ENCODE peak calls at places on chromosomes 5 and 9, in nine cellular contexts. Z, P, C, Y, Q, J, F, I and O are unnamed samples.

GRCh38 chr5:159515909-159516415 is 185.7 kb upstream of the IL12B start:
- DNase-seq in J (peak), C (peak), P (peak), F (peak), Z (peak), Y (peak), Q (peak), I (peak), O (no peak)

GRCh38 chr5:134103998-134104612 is 10.4 kb upstream of the TCF7 start:
- DNase-seq in Z (no peak), I (no peak), C (no peak), Y (no peak), Q (no peak), J (no peak), F (no peak), P (no peak), O (no peak)

GRCh38 chr5:83095973-83096539 is 18.7 kb downstream of the XRCC4 start:
- DNase-seq in C (no peak), I (no peak), F (no peak), Z (peak), Y (peak), J (peak), Q (no peak), P (no peak), O (no peak)

GRCh38 chr5:68467791-68468190 is 252.2 kb downstream of the PIK3R1 start:
- DNase-seq in P (peak), J (no peak), Z (no peak), F (no peak), I (no peak), Q (no peak), Y (no peak), C (no peak), O (no peak)

GRCh38 chr5:71829206-71829605 is 110.1 kb downstream of the CARTPT start:
- DNase-seq in Q (no peak), P (no peak), I (no peak), J (no peak), Z (no peak), C (no peak), Y (no peak), F (no peak), O (no peak)

GRCh38 chr5:163360681-163361080 is 76.7 kb upstream of the CCNG1 start:
- DNase-seq in J (no peak), I (no peak), Z (no peak), F (no peak), Q (no peak), P (no peak), Y (no peak), C (no peak), O (no peak)

GRCh38 chr9:22529426-22530199 is 83.0 kb downstream of the DMRTA1 start:
- DNase-seq in C (no peak), Y (no peak), F (no peak), P (no peak), Q (no peak), I (no peak), J (peak), Z (peak), O (no peak)

GRCh38 chr9:110606179-110606578 is 26.6 kb upstream of the SVEP1 start:
- DNase-seq in Q (no peak), Y (no peak), C (no peak), J (no peak), F (no peak), P (no peak), Z (no peak), I (no peak), O (no peak)

GRCh38 chr5:174317261-174317894 is 271.9 kb downstream of the NSG2 start:
- DNase-seq in C (peak), Z (peak), P (no peak), Q (no peak), F (no peak), Y (peak), J (peak), I (peak), O (no peak)

GRCh38 chr5:57042524-57042931 is 90.6 kb upstream of the MIER3 start:
- DNase-seq in I (no peak), Y (no peak), Q (no peak), P (no peak), J (no peak), Z (no peak), F (no peak), C (no peak), O (no peak)

GRCh38 chr5:99651296-99651695 is 722.5 kb upstream of the CHD1 start:
- DNase-seq in P (no peak), I (no peak), C (no peak), Y (no peak), Q (no peak), F (no peak), Z (no peak), J (no peak), O (no peak)

GRCh38 chr5:1226839-1227238 is 1.7 kb downstream of the SLC6A18 start:
- DNase-seq in P (no peak), Q (no peak), J (no peak), F (no peak), C (no peak), Z (no peak), Y (no peak), I (no peak), O (no peak)

GRCh38 chr5:87048156-87048555 is 219.5 kb upstream of the RASA1 start:
- DNase-seq in Y (no peak), F (no peak), I (no peak), Q (no peak), J (peak), Z (peak), P (no peak), C (no peak), O (no peak)

GRCh38 chr5:174159327-174160247 is 114.1 kb downstream of the NSG2 start:
- DNase-seq in Z (peak), J (peak), Y (no peak), C (no peak), F (no peak), I (no peak), Q (no peak), P (no peak), O (peak)

GRCh38 chr5:39977231-39977630 is 552.5 kb upstream of the DAB2 start:
- DNase-seq in Y (no peak), F (no peak), I (no peak), C (no peak), P (no peak), Q (no peak), Z (no peak), J (no peak), O (no peak)

DNA sequence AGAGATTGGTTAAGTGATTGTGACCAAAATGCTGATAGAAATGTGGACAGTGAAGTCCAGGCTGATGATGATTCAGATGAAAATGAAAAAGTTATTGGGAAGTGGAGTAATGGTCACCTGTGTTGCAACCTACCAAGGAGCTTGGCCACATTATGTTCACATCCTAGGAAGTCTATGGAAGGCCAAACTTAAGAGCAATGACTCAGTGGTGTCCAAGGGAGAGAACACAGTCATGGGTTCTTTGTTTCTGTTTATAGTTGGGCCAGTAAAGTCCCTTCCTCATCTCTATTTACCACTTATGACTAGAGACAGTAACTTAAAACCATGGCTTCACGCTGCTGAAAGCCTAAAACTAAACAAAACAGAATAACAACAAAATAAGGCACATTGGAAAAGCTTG is 555.3 kb upstream of the DAB2 start:
- DNase-seq in P (no peak), J (peak), C (no peak), Y (no peak), Z (peak), F (no peak), Q (no peak), I (no peak), O (no peak)
- H3K4me3 ChIP-seq in P (no peak), J (no peak), C (no peak), Y (no peak), Z (no peak), F (no peak), Q (no peak), I (no peak), O (no peak)

DNA sequence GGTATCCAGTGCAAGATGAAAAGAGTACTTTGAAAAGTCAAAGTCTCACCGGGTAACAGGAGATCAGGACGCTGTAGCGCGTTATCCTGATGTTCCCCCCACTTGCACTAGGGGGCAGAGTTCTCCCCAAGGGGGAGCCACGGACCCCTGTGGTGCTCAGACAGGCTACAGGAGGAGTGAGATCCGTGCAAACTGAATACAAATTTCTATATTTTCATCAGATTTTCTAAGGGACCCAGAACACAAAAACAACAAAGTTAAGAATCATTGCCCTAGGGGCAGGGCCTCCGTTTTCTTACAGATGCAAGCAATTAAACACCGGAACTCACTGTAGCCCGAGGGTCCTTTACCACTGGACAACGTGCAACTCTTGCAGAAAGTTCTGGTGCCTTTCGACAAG is 2.0 kb downstream of the MYO10 start:
- DNase-seq in F (peak), Y (peak), Q (peak), C (peak), Z (peak), P (peak), J (peak), I (peak), O (no peak)
- TF ChIP-seq CTCF in F (peak), Y (peak), Q (peak), C (peak), Z (peak), P (peak), J (peak), I (peak), O (peak)

DNA sequence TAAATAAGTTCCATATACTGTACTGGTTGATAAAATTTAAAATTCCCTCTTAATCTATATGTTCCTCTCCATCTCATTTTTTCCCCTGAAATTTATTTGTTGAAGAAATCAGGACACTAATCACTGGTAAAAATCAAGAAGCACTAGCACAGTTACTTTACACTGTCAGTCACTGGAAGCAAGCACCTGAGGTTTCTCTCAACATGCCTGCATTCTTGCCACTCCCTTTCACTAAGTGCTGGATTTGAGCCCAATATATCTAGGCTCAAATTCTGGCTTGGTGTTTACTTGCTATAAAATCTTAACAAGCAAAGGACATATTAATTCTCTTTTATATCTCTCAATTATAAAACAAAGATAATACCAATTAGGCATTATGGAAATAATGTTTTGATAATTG is 58.7 kb downstream of the DIAPH1 start:
- DNase-seq in C (peak), P (no peak), I (no peak), Y (no peak), Q (no peak), F (no peak), J (peak), Z (peak), O (no peak)
- H3K4me3 ChIP-seq in C (no peak), P (no peak), I (no peak), Y (no peak), Q (no peak), F (peak), J (no peak), Z (no peak), O (no peak)

DNA sequence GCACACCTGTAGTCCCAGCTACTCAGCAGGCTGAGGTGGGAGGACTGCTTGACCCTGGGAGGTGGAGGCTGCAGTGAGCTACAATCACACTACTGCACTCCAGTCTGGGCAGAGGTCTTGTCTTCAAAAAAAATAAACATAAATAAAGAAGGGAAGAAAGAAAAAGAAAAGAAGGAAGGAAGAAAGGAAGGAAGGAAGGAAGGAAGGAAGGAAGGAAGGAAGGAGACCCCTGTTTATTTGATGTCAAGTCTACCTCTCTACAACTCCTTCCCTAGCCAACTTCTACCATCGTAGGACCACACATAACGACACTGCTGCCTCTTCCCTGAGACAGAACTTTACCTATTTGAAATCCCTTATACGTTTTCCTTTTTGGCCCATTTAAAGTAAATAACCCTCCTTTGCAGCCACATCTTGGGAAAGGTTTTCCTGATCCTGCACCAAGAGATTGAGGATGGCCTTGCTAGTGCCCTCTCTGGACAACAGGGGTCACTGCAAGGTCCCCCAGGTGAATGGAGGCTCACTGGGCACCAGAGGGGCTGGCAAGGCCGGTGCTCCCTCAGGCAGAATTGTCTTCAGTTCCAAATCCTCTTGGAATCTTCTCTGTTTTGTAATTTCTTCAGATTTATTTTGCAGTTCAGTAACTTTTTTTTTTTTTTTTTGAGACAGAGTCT is 10.5 kb downstream of the RPS14 start:
- DNase-seq in Z (peak), P (no peak), C (peak), J (no peak), Q (no peak), Y (peak), F (no peak), I (no peak), O (no peak)
- TF ChIP-seq CTCF in Z (peak), P (no peak), C (no peak), J (peak), Q (peak), Y (peak), F (peak), I (peak), O (peak)

GRCh38 chr5:130727834-130728233 is 437.2 kb downstream of the HINT1 start:
- DNase-seq in P (no peak), C (no peak), Q (no peak), I (no peak), J (no peak), F (no peak), Z (no peak), Y (no peak), O (no peak)

GRCh38 chr5:130731839-130732238 is 433.2 kb downstream of the HINT1 start:
- DNase-seq in J (no peak), P (no peak), F (no peak), Z (no peak), Y (no peak), C (no peak), Q (no peak), I (no peak), O (no peak)
- H3K4me3 ChIP-seq in J (no peak), P (no peak), F (no peak), Z (no peak), Y (no peak), C (no peak), Q (no peak), I (no peak), O (no peak)

GRCh38 chr5:108515706-108516105 is 133.8 kb upstream of the FBXL17 start:
- DNase-seq in F (no peak), Y (no peak), P (no peak), Z (peak), I (no peak), Q (no peak), J (no peak), C (no peak), O (no peak)
- TF ChIP-seq CTCF in F (no peak), Y (no peak), P (no peak), Z (no peak), I (no peak), Q (no peak), J (no peak), C (no peak), O (no peak)

GRCh38 chr9:71681708-71682268 is 86.5 kb downstream of the CEMIP2 start:
- DNase-seq in P (no peak), Y (no peak), J (peak), Q (no peak), I (no peak), Z (peak), C (no peak), F (no peak), O (peak)
- H3K4me3 ChIP-seq in P (no peak), Y (no peak), J (no peak), Q (no peak), I (no peak), Z (no peak), C (no peak), F (no peak), O (no peak)

GRCh38 chr5:35166043-35166442 is 64.2 kb downstream of the PRLR start:
- DNase-seq in Q (no peak), J (no peak), Z (no peak), P (no peak), I (no peak), Y (no peak), F (no peak), C (no peak), O (no peak)
- TF ChIP-seq CTCF in Q (no peak), J (no peak), Z (peak), P (no peak), I (no peak), Y (no peak), F (no peak), C (no peak), O (no peak)

DNA sequence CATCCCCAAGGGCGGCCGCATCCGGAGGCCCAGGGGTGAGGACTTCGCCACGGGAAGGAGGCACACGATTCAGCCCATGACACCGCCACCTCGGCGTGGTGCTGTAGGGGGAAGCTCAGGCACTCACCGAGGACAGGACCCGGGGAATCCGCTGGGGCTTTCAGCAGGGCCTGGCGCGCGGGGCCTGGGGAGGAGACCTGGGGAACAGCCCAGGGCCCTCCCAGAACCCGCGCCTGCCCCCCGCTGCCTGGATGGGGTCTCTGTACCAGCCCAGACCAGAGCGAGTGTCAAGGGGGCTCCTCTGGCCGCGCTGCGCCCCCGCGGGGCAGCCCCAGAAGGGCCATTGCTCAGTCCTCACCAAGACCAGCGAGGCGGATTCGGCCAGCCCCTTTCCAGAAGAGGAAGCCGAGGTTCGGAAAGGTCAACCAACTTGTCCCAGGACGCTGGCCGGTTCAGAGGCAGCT is 12.8 kb downstream of the COL23A1 start:
- DNase-seq in C (no peak), P (no peak), F (no peak), I (no peak), Q (no peak), Y (no peak), Z (no peak), J (no peak), O (no peak)
- H3K4me3 ChIP-seq in C (no peak), P (no peak), F (no peak), I (no peak), Q (no peak), Y (no peak), Z (no peak), J (no peak), O (no peak)

GRCh38 chr9:124771021-124771866 is at the start of gene NR6A1:
- DNase-seq in Y (peak), Z (peak), I (peak), P (peak), Q (peak), F (peak), J (peak), C (peak), O (peak)
- TF ChIP-seq CTCF in Y (no peak), Z (no peak), I (peak), P (no peak), Q (peak), F (peak), J (peak), C (no peak), O (peak)